ENCODE peak calls at places on chromosomes 6 and 20, in five cellular contexts. One of them, this sample, is unnamed.

GRCh38 chr6:6689413-6690143 is 101.1 kb downstream of the LY86 start:
- DNase-seq in astrocyte of the spinal cord: no peak
- DNase-seq in GDM1: no peak
- DNase-seq in fibroblast of lung: peak; percentile 67
- DNase-seq in NCI-H774: no peak
- DNase-seq in this sample: peak; percentile 73

GRCh38 chr6:110331816-110332215 is 26.3 kb downstream of the METTL24 start:
- DNase-seq in astrocyte of the spinal cord: no peak
- DNase-seq in GDM1: no peak
- DNase-seq in fibroblast of lung: no peak
- DNase-seq in NCI-H774: no peak
- DNase-seq in this sample: no peak

GRCh38 chr6:121222656-121223055 is 111.6 kb downstream of the TBC1D32 start:
- DNase-seq in astrocyte of the spinal cord: peak; percentile 49
- DNase-seq in GDM1: no peak
- DNase-seq in fibroblast of lung: peak; percentile 73
- DNase-seq in NCI-H774: no peak
- DNase-seq in this sample: no peak

GRCh38 chr6:169830876-169831275 is 79.5 kb downstream of the ERMARD start:
- DNase-seq in astrocyte of the spinal cord: no peak
- DNase-seq in GDM1: no peak
- DNase-seq in fibroblast of lung: no peak
- DNase-seq in NCI-H774: no peak
- DNase-seq in this sample: no peak

GRCh38 chr6:147522597-147522996 is 14.1 kb downstream of the SAMD5 start:
- DNase-seq in astrocyte of the spinal cord: no peak
- DNase-seq in GDM1: no peak
- DNase-seq in fibroblast of lung: no peak
- DNase-seq in NCI-H774: no peak
- DNase-seq in this sample: no peak

GRCh38 chr6:92460133-92460532 is 959.2 kb downstream of the EPHA7 start:
- DNase-seq in astrocyte of the spinal cord: no peak
- DNase-seq in GDM1: no peak
- DNase-seq in fibroblast of lung: peak; percentile 1
- DNase-seq in NCI-H774: peak; percentile 42
- DNase-seq in this sample: no peak

GRCh38 chr6:90315354-90315960 is 18.8 kb upstream of the BACH2 start:
- DNase-seq in astrocyte of the spinal cord: no peak
- DNase-seq in GDM1: no peak
- DNase-seq in fibroblast of lung: no peak
- DNase-seq in NCI-H774: no peak
- DNase-seq in this sample: no peak

GRCh38 chr6:46729810-46730342 is 5.3 kb downstream of the PLA2G7 start:
- DNase-seq in astrocyte of the spinal cord: no peak
- DNase-seq in GDM1: no peak
- DNase-seq in fibroblast of lung: no peak
- DNase-seq in NCI-H774: no peak
- DNase-seq in this sample: no peak

GRCh38 chr6:31907158-31907813 is 5.4 kb upstream of the ZBTB12 start:
- DNase-seq in astrocyte of the spinal cord: peak; percentile 45
- DNase-seq in GDM1: peak; percentile 44
- DNase-seq in fibroblast of lung: peak; percentile 89
- DNase-seq in NCI-H774: no peak
- DNase-seq in this sample: peak; percentile 91

GRCh38 chr6:127784468-127784867 is 116.4 kb downstream of the THEMIS start:
- DNase-seq in astrocyte of the spinal cord: no peak
- DNase-seq in GDM1: no peak
- DNase-seq in fibroblast of lung: no peak
- DNase-seq in NCI-H774: no peak
- DNase-seq in this sample: no peak

GRCh38 chr20:59518881-59519706 is 85.2 kb upstream of the PHACTR3 start:
- DNase-seq in astrocyte of the spinal cord: peak; percentile 51
- DNase-seq in GDM1: peak; percentile 24
- DNase-seq in fibroblast of lung: peak; percentile 50
- DNase-seq in NCI-H774: peak; percentile 45
- DNase-seq in this sample: peak; percentile 33

This sample was measured in AML-193.